ENCODE peak calls at places on chromosomes 12 and 14, in eight cellular contexts. One of them, this sample, is unnamed.

GRCh38 chr14:79820866-79821535 is 390.3 kb downstream of the DIO2 start:
- DNase-seq in brain microvascular endothelial cell: no peak
- DNase-seq in aorta: no peak
- DNase-seq in GM20000: no peak
- DNase-seq in activated CD8-positive, alpha-beta T cell treated with anti-CD3 and anti-CD28 coated beads, Interleukin-2, amount 10 ng/mL, durations not matched to agents 7 days and 5 days: no peak
- DNase-seq in H1: no peak
- DNase-seq in omental fat pad: no peak
- DNase-seq in AG04449: no peak
- DNase-seq in this sample: no peak

GRCh38 chr14:52879958-52880357 is 70.9 kb downstream of the FERMT2 start:
- DNase-seq in AG04449: no peak
- DNase-seq in omental fat pad: no peak
- DNase-seq in brain microvascular endothelial cell: peak
- DNase-seq in aorta: no peak
- DNase-seq in H1: no peak
- DNase-seq in activated CD8-positive, alpha-beta T cell treated with anti-CD3 and anti-CD28 coated beads, Interleukin-2, amount 10 ng/mL, durations not matched to agents 7 days and 5 days: no peak
- DNase-seq in GM20000: no peak
- DNase-seq in this sample: peak

GRCh38 chr14:69037790-69038448 is 58.8 kb upstream of the ACTN1 start:
- DNase-seq in AG04449: no peak
- DNase-seq in H1: no peak
- DNase-seq in activated CD8-positive, alpha-beta T cell treated with anti-CD3 and anti-CD28 coated beads, Interleukin-2, amount 10 ng/mL, durations not matched to agents 7 days and 5 days: no peak
- DNase-seq in GM20000: no peak
- DNase-seq in omental fat pad: no peak
- DNase-seq in aorta: no peak
- DNase-seq in brain microvascular endothelial cell: no peak
- DNase-seq in this sample: no peak

GRCh38 chr14:23183479-23183878 is at the start of gene SLC7A8:
- DNase-seq in omental fat pad: peak
- DNase-seq in brain microvascular endothelial cell: no peak
- DNase-seq in H1: no peak
- DNase-seq in aorta: peak
- DNase-seq in AG04449: no peak
- DNase-seq in activated CD8-positive, alpha-beta T cell treated with anti-CD3 and anti-CD28 coated beads, Interleukin-2, amount 10 ng/mL, durations not matched to agents 7 days and 5 days: peak
- DNase-seq in GM20000: no peak
- DNase-seq in this sample: peak

GRCh38 chr12:64701283-64701682 is 57.9 kb downstream of the GNS start:
- DNase-seq in GM20000: no peak
- DNase-seq in aorta: no peak
- DNase-seq in omental fat pad: no peak
- DNase-seq in brain microvascular endothelial cell: no peak
- DNase-seq in activated CD8-positive, alpha-beta T cell treated with anti-CD3 and anti-CD28 coated beads, Interleukin-2, amount 10 ng/mL, durations not matched to agents 7 days and 5 days: no peak
- DNase-seq in H1: no peak
- DNase-seq in AG04449: no peak
- DNase-seq in this sample: no peak

GRCh38 chr14:75784314-75784686 is 123.3 kb downstream of the TTLL5 start:
- DNase-seq in activated CD8-positive, alpha-beta T cell treated with anti-CD3 and anti-CD28 coated beads, Interleukin-2, amount 10 ng/mL, durations not matched to agents 7 days and 5 days: no peak
- DNase-seq in H1: no peak
- DNase-seq in brain microvascular endothelial cell: no peak
- DNase-seq in GM20000: no peak
- DNase-seq in AG04449: no peak
- DNase-seq in omental fat pad: no peak
- DNase-seq in aorta: no peak
- DNase-seq in this sample: no peak

GRCh38 chr14:29814153-29815057 is 113.2 kb downstream of the PRKD1 start:
- DNase-seq in AG04449: no peak
- DNase-seq in brain microvascular endothelial cell: no peak
- DNase-seq in omental fat pad: no peak
- DNase-seq in aorta: peak
- DNase-seq in H1: no peak
- DNase-seq in activated CD8-positive, alpha-beta T cell treated with anti-CD3 and anti-CD28 coated beads, Interleukin-2, amount 10 ng/mL, durations not matched to agents 7 days and 5 days: no peak
- DNase-seq in GM20000: no peak
- DNase-seq in this sample: peak

GRCh38 chr14:35556548-35556947 is 22.6 kb downstream of the INSM2 start:
- DNase-seq in brain microvascular endothelial cell: no peak
- DNase-seq in omental fat pad: no peak
- DNase-seq in activated CD8-positive, alpha-beta T cell treated with anti-CD3 and anti-CD28 coated beads, Interleukin-2, amount 10 ng/mL, durations not matched to agents 7 days and 5 days: no peak
- DNase-seq in AG04449: no peak
- DNase-seq in H1: no peak
- DNase-seq in aorta: no peak
- DNase-seq in GM20000: no peak
- DNase-seq in this sample: peak

GRCh38 chr12:124940143-124940392 is 25.6 kb upstream of the UBC start:
- DNase-seq in GM20000: no peak
- DNase-seq in AG04449: no peak
- DNase-seq in H1: no peak
- DNase-seq in brain microvascular endothelial cell: no peak
- DNase-seq in aorta: no peak
- DNase-seq in omental fat pad: peak
- DNase-seq in activated CD8-positive, alpha-beta T cell treated with anti-CD3 and anti-CD28 coated beads, Interleukin-2, amount 10 ng/mL, durations not matched to agents 7 days and 5 days: no peak
- DNase-seq in this sample: no peak

GRCh38 chr14:36504805-36505192 is 15.2 kb downstream of the NKX2-1 start:
- DNase-seq in aorta: no peak
- DNase-seq in GM20000: peak
- DNase-seq in omental fat pad: no peak
- DNase-seq in brain microvascular endothelial cell: no peak
- DNase-seq in H1: no peak
- DNase-seq in activated CD8-positive, alpha-beta T cell treated with anti-CD3 and anti-CD28 coated beads, Interleukin-2, amount 10 ng/mL, durations not matched to agents 7 days and 5 days: no peak
- DNase-seq in AG04449: no peak
- DNase-seq in this sample: no peak

GRCh38 chr12:113537041-113537750 is 65.5 kb upstream of the LHX5 start:
- DNase-seq in brain microvascular endothelial cell: no peak
- DNase-seq in AG04449: no peak
- DNase-seq in activated CD8-positive, alpha-beta T cell treated with anti-CD3 and anti-CD28 coated beads, Interleukin-2, amount 10 ng/mL, durations not matched to agents 7 days and 5 days: no peak
- DNase-seq in H1: no peak
- DNase-seq in GM20000: no peak
- DNase-seq in aorta: no peak
- DNase-seq in omental fat pad: no peak
- DNase-seq in this sample: no peak

GRCh38 chr14:89576960-89577359 is 159.9 kb upstream of the FOXN3 start:
- DNase-seq in omental fat pad: no peak
- DNase-seq in H1: peak
- DNase-seq in activated CD8-positive, alpha-beta T cell treated with anti-CD3 and anti-CD28 coated beads, Interleukin-2, amount 10 ng/mL, durations not matched to agents 7 days and 5 days: no peak
- DNase-seq in brain microvascular endothelial cell: no peak
- DNase-seq in GM20000: no peak
- DNase-seq in aorta: no peak
- DNase-seq in AG04449: no peak
- DNase-seq in this sample: no peak

GRCh38 chr14:103118663-103119404 is 4.4 kb upstream of the TNFAIP2 start:
- DNase-seq in H1: no peak
- DNase-seq in GM20000: no peak
- DNase-seq in activated CD8-positive, alpha-beta T cell treated with anti-CD3 and anti-CD28 coated beads, Interleukin-2, amount 10 ng/mL, durations not matched to agents 7 days and 5 days: no peak
- DNase-seq in omental fat pad: no peak
- DNase-seq in AG04449: no peak
- DNase-seq in aorta: no peak
- DNase-seq in brain microvascular endothelial cell: no peak
- DNase-seq in this sample: peak

GRCh38 chr14:91897121-91897701 is 29.9 kb upstream of the TC2N start:
- DNase-seq in aorta: peak
- DNase-seq in GM20000: no peak
- DNase-seq in H1: no peak
- DNase-seq in AG04449: peak
- DNase-seq in omental fat pad: no peak
- DNase-seq in brain microvascular endothelial cell: no peak
- DNase-seq in activated CD8-positive, alpha-beta T cell treated with anti-CD3 and anti-CD28 coated beads, Interleukin-2, amount 10 ng/mL, durations not matched to agents 7 days and 5 days: no peak
- DNase-seq in this sample: peak

GRCh38 chr12:481422-481821 is 21.7 kb downstream of the B4GALNT3 start:
- DNase-seq in aorta: peak
- DNase-seq in H1: no peak
- DNase-seq in brain microvascular endothelial cell: no peak
- DNase-seq in GM20000: no peak
- DNase-seq in omental fat pad: no peak
- DNase-seq in AG04449: no peak
- DNase-seq in activated CD8-positive, alpha-beta T cell treated with anti-CD3 and anti-CD28 coated beads, Interleukin-2, amount 10 ng/mL, durations not matched to agents 7 days and 5 days: no peak
- DNase-seq in this sample: peak

GRCh38 chr12:102933168-102933567 is 16.1 kb upstream of the PAH start:
- DNase-seq in AG04449: no peak
- DNase-seq in GM20000: no peak
- DNase-seq in omental fat pad: no peak
- DNase-seq in aorta: no peak
- DNase-seq in activated CD8-positive, alpha-beta T cell treated with anti-CD3 and anti-CD28 coated beads, Interleukin-2, amount 10 ng/mL, durations not matched to agents 7 days and 5 days: no peak
- DNase-seq in H1: no peak
- DNase-seq in brain microvascular endothelial cell: no peak
- DNase-seq in this sample: no peak

GRCh38 chr14:101476931-101477553 is 84.3 kb upstream of the DIO3 start:
- DNase-seq in brain microvascular endothelial cell: no peak
- DNase-seq in AG04449: no peak
- DNase-seq in aorta: peak
- DNase-seq in activated CD8-positive, alpha-beta T cell treated with anti-CD3 and anti-CD28 coated beads, Interleukin-2, amount 10 ng/mL, durations not matched to agents 7 days and 5 days: no peak
- DNase-seq in GM20000: no peak
- DNase-seq in H1: peak
- DNase-seq in omental fat pad: peak
- DNase-seq in this sample: no peak

GRCh38 chr12:4006743-4007142 is 133.5 kb upstream of the PARP11 start:
- DNase-seq in AG04449: no peak
- DNase-seq in omental fat pad: no peak
- DNase-seq in aorta: no peak
- DNase-seq in H1: no peak
- DNase-seq in GM20000: no peak
- DNase-seq in activated CD8-positive, alpha-beta T cell treated with anti-CD3 and anti-CD28 coated beads, Interleukin-2, amount 10 ng/mL, durations not matched to agents 7 days and 5 days: no peak
- DNase-seq in brain microvascular endothelial cell: no peak
- DNase-seq in this sample: no peak

GRCh38 chr12:34404377-34405285 is 382.3 kb downstream of the ALG10 start:
- DNase-seq in GM20000: peak
- DNase-seq in H1: no peak
- DNase-seq in aorta: peak
- DNase-seq in brain microvascular endothelial cell: no peak
- DNase-seq in omental fat pad: no peak
- DNase-seq in AG04449: no peak
- DNase-seq in activated CD8-positive, alpha-beta T cell treated with anti-CD3 and anti-CD28 coated beads, Interleukin-2, amount 10 ng/mL, durations not matched to agents 7 days and 5 days: no peak
- DNase-seq in this sample: no peak

GRCh38 chr12:28937196-28937595 is 211.9 kb upstream of the FAR2 start:
- DNase-seq in AG04449: peak
- DNase-seq in GM20000: no peak
- DNase-seq in omental fat pad: no peak
- DNase-seq in activated CD8-positive, alpha-beta T cell treated with anti-CD3 and anti-CD28 coated beads, Interleukin-2, amount 10 ng/mL, durations not matched to agents 7 days and 5 days: no peak
- DNase-seq in brain microvascular endothelial cell: peak
- DNase-seq in H1: no peak
- DNase-seq in aorta: no peak
- DNase-seq in this sample: no peak

GRCh38 chr12:90090929-90091651 is 382.5 kb upstream of the ATP2B1 start:
- DNase-seq in H1: no peak
- DNase-seq in brain microvascular endothelial cell: peak
- DNase-seq in activated CD8-positive, alpha-beta T cell treated with anti-CD3 and anti-CD28 coated beads, Interleukin-2, amount 10 ng/mL, durations not matched to agents 7 days and 5 days: no peak
- DNase-seq in GM20000: no peak
- DNase-seq in AG04449: peak
- DNase-seq in omental fat pad: peak
- DNase-seq in aorta: no peak
- DNase-seq in this sample: peak

GRCh38 chr12:97465012-97465345 is 2.4 kb downstream of the RMST start:
- DNase-seq in omental fat pad: no peak
- DNase-seq in brain microvascular endothelial cell: no peak
- DNase-seq in AG04449: no peak
- DNase-seq in activated CD8-positive, alpha-beta T cell treated with anti-CD3 and anti-CD28 coated beads, Interleukin-2, amount 10 ng/mL, durations not matched to agents 7 days and 5 days: no peak
- DNase-seq in GM20000: no peak
- DNase-seq in H1: peak
- DNase-seq in aorta: no peak
- DNase-seq in this sample: no peak

GRCh38 chr12:60981473-60981872 is 1278.7 kb upstream of the USP15 start:
- DNase-seq in brain microvascular endothelial cell: no peak
- DNase-seq in activated CD8-positive, alpha-beta T cell treated with anti-CD3 and anti-CD28 coated beads, Interleukin-2, amount 10 ng/mL, durations not matched to agents 7 days and 5 days: no peak
- DNase-seq in omental fat pad: no peak
- DNase-seq in GM20000: no peak
- DNase-seq in AG04449: no peak
- DNase-seq in aorta: no peak
- DNase-seq in H1: no peak
- DNase-seq in this sample: no peak

GRCh38 chr14:72614891-72615410 is 278.9 kb downstream of the DPF3 start:
- DNase-seq in GM20000: no peak
- DNase-seq in AG04449: no peak
- DNase-seq in H1: no peak
- DNase-seq in aorta: no peak
- DNase-seq in brain microvascular endothelial cell: no peak
- DNase-seq in activated CD8-positive, alpha-beta T cell treated with anti-CD3 and anti-CD28 coated beads, Interleukin-2, amount 10 ng/mL, durations not matched to agents 7 days and 5 days: peak
- DNase-seq in omental fat pad: no peak
- DNase-seq in this sample: no peak

GRCh38 chr12:115916910-115917668 is 360.4 kb downstream of the MED13L start:
- DNase-seq in H1: peak
- DNase-seq in aorta: peak
- DNase-seq in AG04449: no peak
- DNase-seq in GM20000: peak
- DNase-seq in omental fat pad: peak
- DNase-seq in activated CD8-positive, alpha-beta T cell treated with anti-CD3 and anti-CD28 coated beads, Interleukin-2, amount 10 ng/mL, durations not matched to agents 7 days and 5 days: peak
- DNase-seq in brain microvascular endothelial cell: no peak
- DNase-seq in this sample: peak

GRCh38 chr12:113772505-113773030 is 193.6 kb downstream of the RBM19 start:
- DNase-seq in activated CD8-positive, alpha-beta T cell treated with anti-CD3 and anti-CD28 coated beads, Interleukin-2, amount 10 ng/mL, durations not matched to agents 7 days and 5 days: no peak
- DNase-seq in omental fat pad: no peak
- DNase-seq in brain microvascular endothelial cell: no peak
- DNase-seq in AG04449: no peak
- DNase-seq in aorta: no peak
- DNase-seq in GM20000: no peak
- DNase-seq in H1: no peak
- DNase-seq in this sample: no peak

GRCh38 chr14:53640695-53641094 is 315.9 kb downstream of the BMP4 start:
- DNase-seq in activated CD8-positive, alpha-beta T cell treated with anti-CD3 and anti-CD28 coated beads, Interleukin-2, amount 10 ng/mL, durations not matched to agents 7 days and 5 days: no peak
- DNase-seq in GM20000: no peak
- DNase-seq in omental fat pad: no peak
- DNase-seq in H1: no peak
- DNase-seq in aorta: no peak
- DNase-seq in AG04449: peak
- DNase-seq in brain microvascular endothelial cell: peak
- DNase-seq in this sample: peak

GRCh38 chr14:79551591-79551990 is 659.7 kb downstream of the DIO2 start:
- DNase-seq in H1: no peak
- DNase-seq in brain microvascular endothelial cell: no peak
- DNase-seq in GM20000: no peak
- DNase-seq in omental fat pad: no peak
- DNase-seq in aorta: no peak
- DNase-seq in AG04449: no peak
- DNase-seq in activated CD8-positive, alpha-beta T cell treated with anti-CD3 and anti-CD28 coated beads, Interleukin-2, amount 10 ng/mL, durations not matched to agents 7 days and 5 days: no peak
- DNase-seq in this sample: no peak

GRCh38 chr12:120801146-120801545 is 75.5 kb downstream of the ACADS start:
- DNase-seq in aorta: no peak
- DNase-seq in omental fat pad: no peak
- DNase-seq in GM20000: no peak
- DNase-seq in H1: no peak
- DNase-seq in activated CD8-positive, alpha-beta T cell treated with anti-CD3 and anti-CD28 coated beads, Interleukin-2, amount 10 ng/mL, durations not matched to agents 7 days and 5 days: no peak
- DNase-seq in AG04449: no peak
- DNase-seq in brain microvascular endothelial cell: no peak
- DNase-seq in this sample: no peak

GRCh38 chr12:92369061-92369460 is 223.4 kb upstream of the BTG1 start:
- DNase-seq in GM20000: no peak
- DNase-seq in activated CD8-positive, alpha-beta T cell treated with anti-CD3 and anti-CD28 coated beads, Interleukin-2, amount 10 ng/mL, durations not matched to agents 7 days and 5 days: no peak
- DNase-seq in aorta: no peak
- DNase-seq in H1: no peak
- DNase-seq in AG04449: no peak
- DNase-seq in brain microvascular endothelial cell: no peak
- DNase-seq in omental fat pad: no peak
- DNase-seq in this sample: no peak

GRCh38 chr14:65972346-65972745 is 513.8 kb upstream of the CCDC196 start:
- DNase-seq in AG04449: peak
- DNase-seq in GM20000: no peak
- DNase-seq in omental fat pad: no peak
- DNase-seq in activated CD8-positive, alpha-beta T cell treated with anti-CD3 and anti-CD28 coated beads, Interleukin-2, amount 10 ng/mL, durations not matched to agents 7 days and 5 days: no peak
- DNase-seq in brain microvascular endothelial cell: peak
- DNase-seq in aorta: no peak
- DNase-seq in H1: no peak
- DNase-seq in this sample: no peak

GRCh38 chr14:52954346-52955214 is 3.7 kb upstream of the FERMT2 start:
- DNase-seq in omental fat pad: no peak
- DNase-seq in activated CD8-positive, alpha-beta T cell treated with anti-CD3 and anti-CD28 coated beads, Interleukin-2, amount 10 ng/mL, durations not matched to agents 7 days and 5 days: no peak
- DNase-seq in brain microvascular endothelial cell: peak
- DNase-seq in AG04449: peak
- DNase-seq in GM20000: peak
- DNase-seq in H1: no peak
- DNase-seq in aorta: no peak
- DNase-seq in this sample: no peak

GRCh38 chr12:57868870-57869609 is 22.5 kb upstream of the CTDSP2 start:
- DNase-seq in omental fat pad: no peak
- DNase-seq in activated CD8-positive, alpha-beta T cell treated with anti-CD3 and anti-CD28 coated beads, Interleukin-2, amount 10 ng/mL, durations not matched to agents 7 days and 5 days: no peak
- DNase-seq in AG04449: no peak
- DNase-seq in H1: no peak
- DNase-seq in brain microvascular endothelial cell: no peak
- DNase-seq in GM20000: no peak
- DNase-seq in aorta: peak
- DNase-seq in this sample: peak

GRCh38 chr12:128918481-128918880 is 65.2 kb downstream of the GLT1D1 start:
- DNase-seq in GM20000: no peak
- DNase-seq in omental fat pad: no peak
- DNase-seq in aorta: no peak
- DNase-seq in H1: no peak
- DNase-seq in activated CD8-positive, alpha-beta T cell treated with anti-CD3 and anti-CD28 coated beads, Interleukin-2, amount 10 ng/mL, durations not matched to agents 7 days and 5 days: no peak
- DNase-seq in AG04449: no peak
- DNase-seq in brain microvascular endothelial cell: no peak
- DNase-seq in this sample: no peak